ENCODE peak calls at places on chromosomes 2 and 18, in five cellular contexts. U is CD4-positive, alpha-beta memory T cell; F is AG09319; Z is NCI-H1417; B is endothelial cell. L is an unnamed sample.

GRCh38 chr18:67425724-67426123 is 90.8 kb downstream of the DSEL start:
- DNase-seq in U (no peak), B (no peak), Z (no peak), F (peak; percentile 39), L (no peak)

GRCh38 chr2:55550368-55551102 is 31.0 kb downstream of the CFAP36 start:
- DNase-seq in F (peak; percentile 28), U (no peak), B (no peak), Z (no peak), L (no peak)

GRCh38 chr18:79735071-79735980 is 55.7 kb downstream of the CTDP1 start:
- DNase-seq in U (no peak), F (no peak), Z (no peak), B (no peak), L (no peak)

GRCh38 chr2:68831688-68832087 is 39.5 kb downstream of the BMP10 start:
- DNase-seq in B (no peak), F (no peak), U (no peak), Z (no peak), L (no peak)

GRCh38 chr2:220891405-220891804 is 680.7 kb downstream of the EPHA4 start:
- DNase-seq in U (no peak), B (no peak), F (peak; percentile 11), Z (no peak), L (no peak)

GRCh38 chr2:174350018-174350417 is 15.3 kb downstream of the SP9 start:
- DNase-seq in B (no peak), Z (no peak), F (no peak), U (no peak), L (no peak)

GRCh38 chr2:145286716-145287115 is 766.8 kb upstream of the ZEB2 start:
- DNase-seq in U (no peak), Z (no peak), F (no peak), B (no peak), L (no peak)

GRCh38 chr2:129801575-129801974 is 177.9 kb upstream of the RAB6C start:
- DNase-seq in F (no peak), B (no peak), Z (no peak), U (no peak), L (no peak)

GRCh38 chr2:49827366-49827765 is 673.1 kb upstream of the FSHR start:
- DNase-seq in F (no peak), Z (no peak), U (no peak), B (no peak), L (no peak)

GRCh38 chr2:196168181-196168580 is 3.2 kb downstream of the STK17B start:
- DNase-seq in Z (no peak), F (no peak), U (no peak), B (no peak), L (no peak)

GRCh38 chr2:47021301-47022009 is 105.8 kb upstream of the MCFD2 start:
- DNase-seq in U (no peak), Z (no peak), B (no peak), F (no peak), L (no peak)

GRCh38 chr2:105081006-105081701 is 43.3 kb downstream of the MRPS9 start:
- DNase-seq in U (no peak), F (no peak), Z (peak; percentile 43), B (no peak), L (no peak)

GRCh38 chr2:224252601-224253000 is 149.3 kb downstream of the FAM124B start:
- DNase-seq in F (peak; percentile 55), Z (no peak), U (no peak), B (no peak), L (no peak)

GRCh38 chr2:8550481-8550880 is 131.4 kb upstream of the ID2 start:
- DNase-seq in U (no peak), Z (no peak), B (no peak), F (no peak), L (no peak)

GRCh38 chr2:42040643-42041277 is 7.1 kb upstream of the PKDCC start:
- DNase-seq in U (no peak), Z (no peak), F (no peak), B (no peak), L (no peak)

GRCh38 chr2:43169091-43169936 is 57.1 kb downstream of the ZFP36L2 start:
- DNase-seq in Z (no peak), F (no peak), B (no peak), U (no peak), L (no peak)

L was measured in central memory CD4-positive, alpha-beta T cell.